ENCODE peak calls at places on chromosome 1, in four cellular contexts. N is HepG2, R is GM12878, F is K562. P is an unnamed sample.

GRCh38 chr1:221717491-221717865 is 24.4 kb downstream of the DUSP10 start:
- DNase-seq in N (peak; percentile 48), R (no peak), F (no peak), P (no peak)

GRCh38 chr1:53581476-53581875 is 122.3 kb downstream of the DMRTB1 start:
- DNase-seq in F (no peak), R (no peak), N (no peak), P (no peak)

GRCh38 chr1:20126041-20126805 is 6.9 kb upstream of the PLA2G2D start:
- DNase-seq in F (no peak), R (peak; percentile 77), N (no peak), P (no peak)

GRCh38 chr1:84632975-84633427 is 57.3 kb downstream of the SSX2IP start:
- DNase-seq in N (no peak), F (no peak), R (no peak), P (peak; percentile 13)

GRCh38 chr1:230266456-230266855 is 159.7 kb downstream of the PGBD5 start:
- DNase-seq in N (no peak), R (no peak), F (no peak), P (no peak)

GRCh38 chr1:201406831-201407406 is 7.8 kb upstream of the LAD1 start:
- DNase-seq in N (peak; percentile 44), R (peak; percentile 69), F (no peak), P (no peak)

GRCh38 chr1:206909167-206909882 is 12.1 kb downstream of the IL24 start:
- DNase-seq in F (peak; percentile 77), N (no peak), R (no peak), P (peak; percentile 90)

GRCh38 chr1:186865253-186865652 is 36.5 kb downstream of the PLA2G4A start:
- DNase-seq in R (peak; percentile 25), F (no peak), N (no peak), P (no peak)

GRCh38 chr1:168585191-168585590 is 8.8 kb downstream of the XCL1 start:
- DNase-seq in N (no peak), R (no peak), F (no peak), P (no peak)

GRCh38 chr1:109112652-109113285 is 1.1 kb upstream of the ELAPOR1 start:
- DNase-seq in R (peak; percentile 31), N (peak; percentile 85), F (peak; percentile 97), P (no peak)

GRCh38 chr1:204746838-204747442 is 61.4 kb upstream of the LRRN2 start:
- DNase-seq in N (peak; percentile 40), R (no peak), F (peak; percentile 77), P (peak; percentile 79)

GRCh38 chr1:81920245-81920740 is 119.6 kb downstream of the ADGRL2 start:
- DNase-seq in F (no peak), R (no peak), N (no peak), P (no peak)

GRCh38 chr1:53061123-53061858 is 722 bp upstream of the PODN start:
- DNase-seq in N (no peak), R (no peak), F (no peak), P (no peak)

GRCh38 chr1:81666586-81666985 is 134.1 kb upstream of the ADGRL2 start:
- DNase-seq in N (no peak), F (no peak), R (no peak), P (no peak)

GRCh38 chr1:99264201-99265021 is at the start of gene PLPPR4:
- DNase-seq in R (no peak), N (no peak), F (peak; percentile 10), P (no peak)

GRCh38 chr1:92480200-92480812 is 6.4 kb downstream of the GFI1 start:
- DNase-seq in R (no peak), N (no peak), F (no peak), P (no peak)

GRCh38 chr1:17624540-17625256 is 85.2 kb downstream of the ARHGEF10L start:
- DNase-seq in N (no peak), R (no peak), F (no peak), P (no peak)

GRCh38 chr1:9700340-9700739 is 48.8 kb downstream of the PIK3CD start:
- DNase-seq in R (no peak), N (no peak), F (no peak), P (no peak)

GRCh38 chr1:32900956-32901822 is at the start of gene TMEM54:
- DNase-seq in F (peak; percentile 95), R (no peak), N (no peak), P (peak; percentile 64)

GRCh38 chr1:202200669-202201068 is 7.1 kb downstream of the LGR6 start:
- DNase-seq in F (no peak), R (no peak), N (no peak), P (no peak)

GRCh38 chr1:31897534-31898100 is 40.6 kb downstream of the PTP4A2 start:
- DNase-seq in R (no peak), N (no peak), F (no peak), P (peak; percentile 80)

GRCh38 chr1:188891958-188892357 is 1585.7 kb downstream of the BRINP3 start:
- DNase-seq in N (no peak), F (no peak), R (no peak), P (no peak)

GRCh38 chr1:163785868-163786267 is 464.1 kb downstream of the NUF2 start:
- DNase-seq in F (no peak), N (no peak), R (no peak), P (no peak)

GRCh38 chr1:241611063-241611462 is 29.1 kb downstream of the CHML start:
- DNase-seq in F (peak; percentile 65), R (no peak), N (peak; percentile 72), P (peak; percentile 12)

GRCh38 chr1:27878038-27878437 is 5.7 kb downstream of the THEMIS2 start:
- DNase-seq in F (no peak), N (no peak), R (no peak), P (no peak)

GRCh38 chr1:156157506-156157905 is 4.1 kb downstream of the SEMA4A start:
- DNase-seq in F (no peak), N (no peak), R (peak; percentile 89), P (no peak)

GRCh38 chr1:201883786-201884185 is 4.9 kb upstream of the SHISA4 start:
- DNase-seq in N (peak; percentile 42), R (no peak), F (peak; percentile 43), P (no peak)

GRCh38 chr1:153945131-153945794 is 1.3 kb downstream of the DENND4B start:
- DNase-seq in N (no peak), R (no peak), F (peak; percentile 59), P (no peak)

GRCh38 chr1:150267896-150268295 is 920 bp downstream of the APH1A start:
- DNase-seq in R (no peak), F (no peak), N (no peak), P (no peak)

GRCh38 chr1:19110266-19110927 is 99.7 kb downstream of the UBR4 start:
- DNase-seq in F (no peak), N (no peak), R (no peak), P (no peak)

GRCh38 chr1:203589201-203589600 is 37.4 kb upstream of the ATP2B4 start:
- DNase-seq in R (no peak), N (no peak), F (no peak), P (no peak)

GRCh38 chr1:27958513-27958912 is 1.3 kb upstream of the XKR8 start:
- DNase-seq in F (no peak), R (no peak), N (no peak), P (no peak)

GRCh38 chr1:156646738-156647211 is 4.9 kb downstream of the BCAN start:
- DNase-seq in R (no peak), F (no peak), N (no peak), P (no peak)

GRCh38 chr1:86596891-86597290 is 50.0 kb downstream of the CLCA4 start:
- DNase-seq in N (no peak), R (no peak), F (no peak), P (no peak)

GRCh38 chr1:9344426-9345200 is 51.9 kb downstream of the SPSB1 start:
- DNase-seq in R (no peak), N (no peak), F (no peak), P (no peak)

GRCh38 chr1:42970143-42970542 is 11.5 kb upstream of the SLC2A1 start:
- DNase-seq in R (no peak), N (no peak), F (peak; percentile 53), P (no peak)

GRCh38 chr1:42975038-42975437 is 16.4 kb upstream of the SLC2A1 start:
- DNase-seq in R (no peak), F (no peak), N (no peak), P (no peak)

GRCh38 chr1:42973799-42974198 is 15.1 kb upstream of the SLC2A1 start:
- DNase-seq in R (no peak), N (no peak), F (no peak), P (no peak)

GRCh38 chr1:42973304-42973703 is 14.6 kb upstream of the SLC2A1 start:
- DNase-seq in F (no peak), N (no peak), R (no peak), P (no peak)

DNA sequence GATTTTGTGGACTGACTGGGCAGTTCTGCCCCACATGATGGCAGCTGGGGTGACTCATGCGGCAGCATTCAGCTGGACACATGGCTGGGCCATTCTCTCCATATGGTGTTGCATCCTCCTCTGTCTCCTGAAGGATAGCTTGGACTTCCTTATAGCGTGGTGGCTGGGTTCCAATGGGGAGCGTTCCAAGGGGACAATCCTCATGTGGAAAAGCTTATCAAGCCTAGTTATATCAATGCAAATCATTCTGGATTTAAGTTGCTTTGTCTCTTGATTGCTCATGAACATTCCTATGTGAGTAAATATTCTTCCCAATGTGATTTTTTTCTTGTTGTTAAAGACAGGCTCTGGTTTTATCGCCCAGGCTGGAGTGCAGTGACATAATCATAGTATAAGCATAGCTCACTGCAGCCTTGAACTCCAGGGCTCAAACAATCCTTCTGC is 13.2 kb upstream of the SLC2A1 start:
- DNase-seq in N (no peak), F (no peak), R (no peak), P (no peak)
- TF ChIP-seq JUND in N (no peak), F (peak; percentile 57), R (no peak), P (no peak)

DNA sequence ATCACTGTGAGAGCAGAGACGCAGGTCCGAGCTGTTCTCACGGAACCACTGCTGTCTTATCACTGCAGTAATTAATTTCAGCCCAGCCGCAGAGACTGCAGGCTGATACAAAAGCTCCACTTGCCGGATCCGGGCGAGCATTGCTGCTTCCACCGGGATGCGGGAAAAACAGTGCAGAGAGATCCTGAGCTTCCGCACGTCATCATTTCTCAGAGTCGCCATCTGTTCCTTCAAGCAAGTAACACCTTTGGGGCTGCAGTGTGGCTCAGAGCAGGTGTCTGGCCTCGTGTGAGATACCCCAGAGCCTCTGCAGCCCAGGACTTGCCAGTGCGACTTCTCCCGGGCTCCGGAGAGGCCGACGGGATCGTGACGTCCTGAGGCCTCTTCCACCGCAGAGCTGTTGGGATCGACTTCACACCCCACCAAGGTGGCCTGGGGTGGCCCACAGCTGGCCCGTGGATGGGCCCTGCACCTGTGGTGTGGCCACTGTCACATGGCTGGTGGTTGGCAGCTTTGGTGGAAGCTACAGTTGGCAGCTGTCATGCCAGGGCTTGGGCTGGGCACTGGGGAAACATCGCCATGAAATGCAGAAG is 92.4 kb upstream of the ACTRT2 start:
- DNase-seq in N (no peak), F (no peak), R (no peak), P (no peak)
- TF ChIP-seq JUND in N (no peak), F (no peak), R (no peak), P (no peak)

GRCh38 chr1:228515200-228515834 is 28.1 kb downstream of the RNF187 start:
- DNase-seq in R (no peak), N (peak; percentile 17), F (peak; percentile 75), P (no peak)
- TF ChIP-seq JUND in R (no peak), N (no peak), F (no peak), P (no peak)

GRCh38 chr1:2231667-2232254 is 3.6 kb downstream of the SKI start:
- DNase-seq in R (no peak), N (peak; percentile 78), F (peak; percentile 81), P (no peak)
- TF ChIP-seq JUND in R (no peak), N (no peak), F (no peak), P (no peak)